ENCODE peak calls at places on chromosome 18, in nine cellular contexts. F is activated T-cell treated with anti-CD3 and anti-CD28 coated beads, Interleukin-2, amount 50 U/mL, for 48 hours; G is non-pigmented ciliary epithelial cell; I is SJSA1; J is effector memory CD4-positive, alpha-beta T cell; E is D341Med; P is cardiac fibroblast; R is kidney epithelial cell; Y is stimulated activated CD4-positive, alpha-beta T cell treated with anti-CD3 and anti-CD28 coated beads, Interleukin-2, amount 100 ng/mL, for 48 hours. M is an unnamed sample.

GRCh38 chr18:44758821-44759624 is 78.3 kb downstream of the SETBP1 start:
- DNase-seq in F (peak; percentile 76), G (no peak), I (no peak), J (no peak), E (no peak), P (no peak), R (no peak), Y (peak; percentile 35), M (no peak)

GRCh38 chr18:2302628-2303516 is 268.4 kb downstream of the METTL4 start:
- DNase-seq in F (no peak), G (peak; percentile 30), I (peak; percentile 60), J (no peak), E (no peak), P (peak; percentile 34), R (peak; percentile 39), Y (no peak), M (no peak)

GRCh38 chr18:77619523-77619922 is 369.9 kb downstream of the GALR1 start:
- DNase-seq in F (no peak), G (no peak), I (no peak), J (no peak), E (no peak), P (no peak), R (no peak), Y (no peak), M (no peak)

GRCh38 chr18:79071037-79071960 is 2.1 kb downstream of the ATP9B start:
- DNase-seq in F (no peak), G (no peak), I (no peak), J (no peak), E (no peak), P (no peak), R (no peak), Y (no peak), M (no peak)

GRCh38 chr18:31269508-31270074 is 48.4 kb upstream of the DSG1 start:
- DNase-seq in F (no peak), G (no peak), I (no peak), J (no peak), E (no peak), P (no peak), R (no peak), Y (no peak), M (no peak)

GRCh38 chr18:48795696-48796095 is 155.1 kb downstream of the SMAD7 start:
- DNase-seq in F (no peak), G (no peak), I (no peak), J (no peak), E (no peak), P (no peak), R (no peak), Y (no peak), M (no peak)

GRCh38 chr18:74996055-74996454 is 212.9 kb downstream of the PTGR3 start:
- DNase-seq in F (no peak), G (no peak), I (no peak), J (no peak), E (no peak), P (no peak), R (no peak), Y (no peak), M (no peak)

GRCh38 chr18:43935051-43935412 is 657.7 kb upstream of the SYT4 start:
- DNase-seq in F (no peak), G (no peak), I (peak; percentile 45), J (no peak), E (no peak), P (peak; percentile 38), R (no peak), Y (no peak), M (no peak)

GRCh38 chr18:52869942-52870907 is 530.2 kb downstream of the DCC start:
- DNase-seq in F (no peak), G (no peak), I (no peak), J (no peak), E (no peak), P (no peak), R (no peak), Y (no peak), M (no peak)

GRCh38 chr18:38940863-38941531 is 1375.4 kb upstream of the CELF4 start:
- DNase-seq in F (peak; percentile 71), G (peak; percentile 57), I (no peak), J (peak; percentile 50), E (no peak), P (peak; percentile 2), R (peak; percentile 96), Y (peak; percentile 33), M (no peak)

GRCh38 chr18:8847066-8847755 is 141.9 kb downstream of the MTCL1 start:
- DNase-seq in F (no peak), G (no peak), I (no peak), J (no peak), E (no peak), P (peak; percentile 17), R (no peak), Y (no peak), M (no peak)

GRCh38 chr18:26621161-26622026 is 73.0 kb upstream of the KCTD1 start:
- DNase-seq in F (peak; percentile 43), G (no peak), I (no peak), J (no peak), E (peak; percentile 83), P (peak; percentile 44), R (no peak), Y (peak; percentile 5), M (no peak)

GRCh38 chr18:10739152-10739551 is 213.3 kb downstream of the NAPG start:
- DNase-seq in F (no peak), G (no peak), I (no peak), J (no peak), E (no peak), P (peak; percentile 14), R (no peak), Y (no peak), M (no peak)

GRCh38 chr18:67553471-67553870 is 37.0 kb upstream of the DSEL start:
- DNase-seq in F (no peak), G (no peak), I (no peak), J (no peak), E (no peak), P (no peak), R (no peak), Y (no peak), M (no peak)

GRCh38 chr18:57915848-57916596 is 112.9 kb upstream of the ATP8B1 start:
- DNase-seq in F (no peak), G (no peak), I (no peak), J (no peak), E (peak; percentile 65), P (peak; percentile 35), R (no peak), Y (no peak), M (no peak)

GRCh38 chr18:58870130-58870529 is 5.5 kb downstream of the ZNF532 start:
- DNase-seq in F (no peak), G (no peak), I (peak; percentile 64), J (no peak), E (no peak), P (peak; percentile 53), R (no peak), Y (no peak), M (no peak)

GRCh38 chr18:79117380-79117779 is 48.2 kb downstream of the ATP9B start:
- DNase-seq in F (no peak), G (no peak), I (no peak), J (no peak), E (no peak), P (peak; percentile 29), R (no peak), Y (no peak), M (no peak)

GRCh38 chr18:54254265-54254758 is 15.0 kb upstream of the POLI start:
- DNase-seq in F (no peak), G (no peak), I (no peak), J (no peak), E (no peak), P (peak; percentile 56), R (no peak), Y (no peak), M (no peak)

GRCh38 chr18:34976899-34977786 is 64.1 kb upstream of the MAPRE2 start:
- DNase-seq in F (peak; percentile 81), G (no peak), I (peak; percentile 59), J (peak; percentile 64), E (peak; percentile 86), P (peak; percentile 22), R (no peak), Y (peak; percentile 47), M (peak; percentile 90)

GRCh38 chr18:41004320-41004719 is 950.7 kb upstream of the PIK3C3 start:
- DNase-seq in F (no peak), G (no peak), I (no peak), J (no peak), E (no peak), P (no peak), R (no peak), Y (no peak), M (no peak)

GRCh38 chr18:6236258-6236657 is 178.5 kb downstream of the L3MBTL4 start:
- DNase-seq in F (no peak), G (no peak), I (no peak), J (no peak), E (no peak), P (no peak), R (no peak), Y (no peak), M (no peak)

GRCh38 chr18:57727952-57728807 is 74.9 kb downstream of the ATP8B1 start:
- DNase-seq in F (no peak), G (no peak), I (no peak), J (no peak), E (no peak), P (peak; percentile 42), R (no peak), Y (no peak), M (peak; percentile 34)

GRCh38 chr18:7329036-7329435 is 98.1 kb downstream of the LRRC30 start:
- DNase-seq in F (no peak), G (no peak), I (no peak), J (no peak), E (no peak), P (peak; percentile 5), R (no peak), Y (no peak), M (no peak)

GRCh38 chr18:11553098-11553940 is 56.1 kb upstream of the SLC35G4 start:
- DNase-seq in F (peak; percentile 40), G (peak; percentile 18), I (no peak), J (no peak), E (peak; percentile 75), P (peak; percentile 68), R (peak; percentile 4), Y (peak; percentile 23), M (no peak)

GRCh38 chr18:51321696-51322095 is 124.2 kb upstream of the MEX3C start:
- DNase-seq in F (no peak), G (no peak), I (no peak), J (no peak), E (no peak), P (peak; percentile 32), R (no peak), Y (no peak), M (no peak)

GRCh38 chr18:46563317-46563716 is 93.7 kb downstream of the LOXHD1 start:
- DNase-seq in F (no peak), G (no peak), I (no peak), J (no peak), E (no peak), P (no peak), R (no peak), Y (no peak), M (peak; percentile 11)

GRCh38 chr18:25786778-25787177 is 303.6 kb downstream of the SS18 start:
- DNase-seq in F (no peak), G (peak; percentile 75), I (peak; percentile 84), J (no peak), E (no peak), P (peak; percentile 46), R (peak; percentile 61), Y (no peak), M (no peak)

GRCh38 chr18:13014818-13015217 is 23.7 kb downstream of the CEP192 start:
- DNase-seq in F (no peak), G (no peak), I (no peak), J (no peak), E (no peak), P (no peak), R (no peak), Y (no peak), M (no peak)

GRCh38 chr18:43405097-43405496 is 127.8 kb upstream of the SYT4 start:
- DNase-seq in F (no peak), G (no peak), I (no peak), J (no peak), E (no peak), P (peak; percentile 3), R (peak; percentile 7), Y (no peak), M (no peak)

GRCh38 chr18:59908790-59909189 is 9.0 kb downstream of the PMAIP1 start:
- DNase-seq in F (no peak), G (no peak), I (no peak), J (no peak), E (no peak), P (no peak), R (no peak), Y (no peak), M (no peak)

GRCh38 chr18:13547347-13547746 is 179.0 kb downstream of the FAM210A start:
- DNase-seq in F (no peak), G (no peak), I (no peak), J (no peak), E (peak; percentile 6), P (no peak), R (no peak), Y (no peak), M (peak; percentile 63)

M was measured in osteocyte.